ENCODE peak calls at places on chromosomes 13 and 19, in nine cellular contexts. Y is left lung; P is GM23248; F is endodermal cell; U is coronary artery; V is heart right ventricle; C is fibroblast of lung; D is CD4-positive, CD25-positive, alpha-beta regulatory T cell; W is right lobe of liver. E is an unnamed sample.

GRCh38 chr13:70541451-70541850 is 433.2 kb upstream of the KLHL1 start:
- DNase-seq in Y (no peak), P (no peak), F (no peak), U (no peak), V (no peak), C (no peak), D (no peak), W (no peak), E (no peak)

GRCh38 chr13:111511805-111512504 is 191.5 kb downstream of the TEX29 start:
- DNase-seq in Y (no peak), P (no peak), F (no peak), U (peak; percentile 65), V (no peak), C (no peak), D (no peak), W (no peak), E (no peak)

GRCh38 chr19:35757231-35757748 is 461 bp upstream of the HSPB6 start:
- DNase-seq in Y (peak; percentile 83), P (peak; percentile 93), F (no peak), U (peak; percentile 99), V (peak; percentile 90), C (peak; percentile 98), D (no peak), W (peak; percentile 67), E (peak; percentile 85)

GRCh38 chr19:56808717-56809392 is 31.7 kb downstream of the PEG3 start:
- DNase-seq in Y (no peak), P (no peak), F (no peak), U (no peak), V (no peak), C (no peak), D (no peak), W (no peak), E (no peak)

GRCh38 chr19:42467437-42467760 is 24.7 kb upstream of the CXCL17 start:
- DNase-seq in Y (no peak), P (no peak), F (no peak), U (no peak), V (no peak), C (no peak), D (no peak), W (no peak), E (no peak)

GRCh38 chr19:16899566-16900075 is 10.8 kb downstream of the F2RL3 start:
- DNase-seq in Y (no peak), P (peak; percentile 37), F (peak; percentile 87), U (no peak), V (no peak), C (peak; percentile 15), D (no peak), W (peak; percentile 51), E (no peak)

GRCh38 chr19:12834976-12835757 is 788 bp upstream of the RTBDN start:
- DNase-seq in Y (no peak), P (peak; percentile 70), F (peak; percentile 83), U (no peak), V (no peak), C (no peak), D (no peak), W (no peak), E (no peak)

GRCh38 chr13:88643233-88643632 is 972.1 kb downstream of the SLITRK5 start:
- DNase-seq in Y (no peak), P (no peak), F (no peak), U (no peak), V (no peak), C (no peak), D (no peak), W (no peak), E (no peak)

GRCh38 chr19:36058481-36059179 is 3.9 kb downstream of the WDR62 start:
- DNase-seq in Y (no peak), P (no peak), F (no peak), U (no peak), V (no peak), C (no peak), D (no peak), W (peak; percentile 35), E (no peak)

GRCh38 chr19:30335306-30335886 is 36.8 kb upstream of the ZNF536 start:
- DNase-seq in Y (no peak), P (no peak), F (peak; percentile 17), U (peak; percentile 40), V (no peak), C (no peak), D (no peak), W (no peak), E (no peak)

GRCh38 chr19:33905473-33905936 is 108.8 kb downstream of the KCTD15 start:
- DNase-seq in Y (no peak), P (no peak), F (peak; percentile 83), U (no peak), V (peak; percentile 55), C (no peak), D (no peak), W (peak; percentile 38), E (no peak)

GRCh38 chr19:8487137-8487851 is 15.1 kb downstream of the PRAM1 start:
- DNase-seq in Y (peak; percentile 84), P (no peak), F (no peak), U (no peak), V (no peak), C (no peak), D (peak; percentile 15), W (no peak), E (no peak)

GRCh38 chr19:34214040-34214439 is 40.3 kb upstream of the GARRE1 start:
- DNase-seq in Y (no peak), P (no peak), F (no peak), U (no peak), V (no peak), C (no peak), D (no peak), W (no peak), E (no peak)

DNA sequence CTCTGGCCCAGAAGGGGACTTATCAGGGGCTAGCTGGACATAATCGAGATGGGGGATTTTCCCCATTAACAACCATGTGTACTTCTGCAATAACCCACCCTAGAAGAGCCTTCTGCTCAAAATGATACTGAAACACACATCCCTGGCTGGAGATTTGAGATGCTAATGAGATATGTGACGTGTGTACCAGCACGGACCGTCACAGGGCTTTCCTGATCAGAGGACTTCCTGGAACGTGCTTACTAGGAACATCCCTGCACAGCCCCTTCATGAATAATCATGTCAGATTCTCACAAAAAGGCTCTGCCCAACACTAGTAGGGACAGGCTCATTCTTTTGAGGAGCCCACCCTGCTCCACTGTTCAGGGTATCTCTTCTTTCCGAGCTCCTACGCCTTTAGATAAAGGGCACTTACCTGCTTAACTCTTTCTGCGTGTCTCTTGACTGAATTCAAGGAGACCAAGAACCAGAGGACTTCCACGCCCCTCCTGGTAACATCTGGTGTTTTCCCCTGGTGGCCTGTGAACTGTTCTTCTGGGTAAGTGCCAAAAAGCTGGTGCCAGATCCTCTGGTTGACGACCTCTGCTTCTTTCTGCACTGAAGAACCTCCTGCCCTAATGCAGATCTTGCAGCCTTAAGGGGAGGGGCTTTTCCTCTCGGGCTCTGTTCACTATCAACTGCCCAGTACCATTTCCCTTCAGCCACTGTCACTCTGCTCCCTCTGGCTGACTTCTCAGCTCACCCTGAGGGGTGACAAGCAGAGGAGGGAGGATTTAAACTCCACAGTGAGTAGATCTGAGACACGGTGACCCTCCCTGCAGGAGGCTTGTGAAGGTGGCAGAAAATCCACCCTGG is 6.3 kb upstream of the ERVV-1 start:
- DNase-seq in Y (no peak), P (no peak), F (no peak), U (no peak), V (no peak), C (no peak), D (no peak), W (no peak), E (no peak)
- H3K4me3 ChIP-seq in Y (no peak overlapping the region), P (no peak overlapping the region), F (no peak overlapping the region), U (no peak overlapping the region), V (no peak overlapping the region), C (no peak overlapping the region), D (no peak overlapping the region), W (no peak overlapping the region), E (no peak overlapping the region)

DNA sequence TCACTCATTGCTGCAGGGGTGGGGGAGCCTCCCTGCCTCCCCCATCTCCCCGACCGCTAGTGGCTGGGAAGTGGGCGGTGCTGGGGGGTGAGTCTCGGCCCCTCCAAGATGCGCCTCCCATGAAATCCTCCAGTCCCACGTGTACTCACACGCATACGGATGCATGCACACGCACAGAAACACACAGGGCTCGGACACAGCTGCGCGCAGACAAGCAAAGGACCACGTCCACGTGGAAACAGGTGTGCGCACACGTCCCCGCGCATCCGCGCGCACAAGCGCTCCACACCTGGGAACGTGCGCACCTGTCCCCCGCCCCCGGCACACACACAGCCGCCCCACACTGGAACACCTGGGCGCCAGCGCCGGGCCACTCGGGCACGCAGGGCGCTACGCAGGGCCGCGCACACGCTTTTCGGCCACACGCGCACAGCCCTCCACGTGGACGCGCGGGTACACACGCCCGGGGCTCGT is 680 bp downstream of the MATK start:
- DNase-seq in Y (peak; percentile 73), P (no peak), F (peak; percentile 59), U (no peak), V (no peak), C (no peak), D (no peak), W (no peak), E (no peak)
- H3K27ac ChIP-seq in Y (no peak overlapping the region), P (no peak overlapping the region), F (no peak overlapping the region), U (no peak overlapping the region), V (no peak overlapping the region), C (no peak overlapping the region), D (no peak overlapping the region), W (no peak overlapping the region), E (no peak overlapping the region)

DNA sequence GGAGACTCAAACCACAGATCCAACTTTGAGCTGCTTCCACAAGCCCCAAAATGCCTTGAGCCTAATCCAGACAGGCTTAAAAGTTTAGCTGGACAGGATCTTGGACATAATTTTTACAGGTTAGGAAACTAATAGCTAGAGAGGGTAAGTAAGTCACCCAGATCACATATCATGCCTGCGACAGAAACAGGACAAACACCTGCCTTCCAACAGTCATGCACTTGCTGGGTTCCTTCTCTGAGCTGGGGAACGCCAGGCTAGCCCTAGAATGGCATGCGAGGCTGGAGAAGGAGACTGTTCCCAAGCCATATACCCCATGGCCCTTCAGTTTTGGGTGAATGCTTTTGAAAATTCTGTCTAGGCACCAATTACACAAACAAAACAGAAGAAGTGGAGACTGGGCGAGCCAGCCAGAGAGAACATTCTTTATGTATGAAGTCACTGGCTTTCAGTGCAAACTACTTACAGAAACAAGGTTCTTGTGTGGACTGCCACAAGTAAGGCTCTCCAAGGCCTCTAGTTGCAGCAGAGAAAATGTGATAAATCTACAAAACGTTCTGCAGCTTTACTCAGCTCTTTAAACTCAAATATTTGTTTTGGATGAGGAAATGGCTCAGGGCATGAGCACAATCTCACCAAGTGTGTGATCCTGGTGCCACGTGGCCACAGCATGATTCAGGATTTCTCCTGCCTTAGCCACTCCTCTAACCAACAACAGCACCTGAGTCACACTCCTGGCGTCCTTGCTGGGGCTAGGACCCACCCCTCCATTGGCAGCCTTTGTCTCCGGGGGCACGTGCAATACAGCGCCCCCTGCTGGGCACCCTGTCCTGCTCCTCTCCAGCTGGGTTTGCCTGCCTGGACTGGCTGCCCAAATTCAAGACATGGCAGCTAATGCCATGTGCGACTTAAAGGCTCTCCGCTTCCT is 73.4 kb upstream of the UBL3 start:
- DNase-seq in Y (peak; percentile 88), P (peak; percentile 99), F (peak; percentile 93), U (peak; percentile 93), V (peak; percentile 42), C (peak; percentile 97), D (peak; percentile 21), W (peak; percentile 92), E (peak; percentile 95)
- H3K4me3 ChIP-seq in Y (no peak overlapping the region), P (peak overlapping the region; percentile 38), F (no peak overlapping the region), U (peak overlapping the region; percentile 13), V (no peak overlapping the region), C (no peak overlapping the region), D (no peak overlapping the region), W (no peak overlapping the region), E (peak overlapping the region; percentile 25)

GRCh38 chr19:52949422-52949821 is 13.3 kb downstream of the ZNF816 start:
- DNase-seq in Y (no peak), P (no peak), F (no peak), U (no peak), V (no peak), C (no peak), D (no peak), W (no peak), E (no peak)
- H3K27ac ChIP-seq in Y (no peak overlapping the region), P (no peak overlapping the region), F (no peak overlapping the region), U (no peak overlapping the region), V (no peak overlapping the region), C (no peak overlapping the region), D (no peak overlapping the region), W (no peak overlapping the region), E (no peak overlapping the region)

E was measured in AG04450.